ENCODE peak calls at places on chromosome 20, in six cellular contexts. One of them, this sample, is unnamed.

GRCh38 chr20:25296094-25297093 is 48.5 kb downstream of the PYGB start:
- DNase-seq in H7: peak; percentile 76
- DNase-seq in GOT3: no peak
- DNase-seq in germinal center: peak; percentile 56
- DNase-seq in islet precursor cell: no peak
- DNase-seq in hippocampal formation: peak; percentile 43
- DNase-seq in this sample: no peak

GRCh38 chr20:62356143-62356947 is 10.8 kb downstream of the LAMA5 start:
- DNase-seq in H7: no peak
- DNase-seq in GOT3: no peak
- DNase-seq in germinal center: no peak
- DNase-seq in islet precursor cell: no peak
- DNase-seq in hippocampal formation: no peak
- DNase-seq in this sample: no peak

GRCh38 chr20:50224553-50225255 is 34.1 kb downstream of the CEBPB start:
- DNase-seq in H7: peak; percentile 75
- DNase-seq in GOT3: no peak
- DNase-seq in germinal center: no peak
- DNase-seq in islet precursor cell: peak; percentile 56
- DNase-seq in hippocampal formation: no peak
- DNase-seq in this sample: no peak

GRCh38 chr20:36098364-36098763 is 56.2 kb upstream of the EPB41L1 start:
- DNase-seq in H7: no peak
- DNase-seq in GOT3: no peak
- DNase-seq in germinal center: peak; percentile 58
- DNase-seq in islet precursor cell: no peak
- DNase-seq in hippocampal formation: no peak
- DNase-seq in this sample: no peak

GRCh38 chr20:48919882-48920526 is 1.5 kb upstream of the ARFGEF2 start:
- DNase-seq in H7: no peak
- DNase-seq in GOT3: no peak
- DNase-seq in germinal center: no peak
- DNase-seq in islet precursor cell: peak; percentile 76
- DNase-seq in hippocampal formation: no peak
- DNase-seq in this sample: no peak

GRCh38 chr20:51095755-51096509 is 73.0 kb upstream of the KCNG1 start:
- DNase-seq in H7: no peak
- DNase-seq in GOT3: no peak
- DNase-seq in germinal center: no peak
- DNase-seq in islet precursor cell: no peak
- DNase-seq in hippocampal formation: no peak
- DNase-seq in this sample: no peak

GRCh38 chr20:21089421-21089820 is 16.7 kb downstream of the LINC00237 start:
- DNase-seq in H7: no peak
- DNase-seq in GOT3: no peak
- DNase-seq in germinal center: no peak
- DNase-seq in islet precursor cell: no peak
- DNase-seq in hippocampal formation: no peak
- DNase-seq in this sample: no peak

GRCh38 chr20:21554376-21554890 is 40.6 kb upstream of the NKX2-2 start:
- DNase-seq in H7: no peak
- DNase-seq in GOT3: no peak
- DNase-seq in germinal center: no peak
- DNase-seq in islet precursor cell: peak; percentile 2
- DNase-seq in hippocampal formation: no peak
- DNase-seq in this sample: no peak

GRCh38 chr20:38881806-38882440 is 44.3 kb upstream of the FAM83D start:
- DNase-seq in H7: no peak
- DNase-seq in GOT3: no peak
- DNase-seq in germinal center: no peak
- DNase-seq in islet precursor cell: no peak
- DNase-seq in hippocampal formation: no peak
- DNase-seq in this sample: no peak

GRCh38 chr20:19022791-19023448 is 189.5 kb upstream of the SLC24A3 start:
- DNase-seq in H7: no peak
- DNase-seq in GOT3: no peak
- DNase-seq in germinal center: peak; percentile 66
- DNase-seq in islet precursor cell: no peak
- DNase-seq in hippocampal formation: no peak
- DNase-seq in this sample: no peak

GRCh38 chr20:49320460-49320859 is 42.6 kb upstream of the ZNFX1 start:
- DNase-seq in H7: peak; percentile 83
- DNase-seq in GOT3: no peak
- DNase-seq in germinal center: no peak
- DNase-seq in islet precursor cell: peak; percentile 81
- DNase-seq in hippocampal formation: no peak
- DNase-seq in this sample: no peak

GRCh38 chr20:9615766-9616454 is 101.5 kb downstream of the LAMP5 start:
- DNase-seq in H7: no peak
- DNase-seq in GOT3: no peak
- DNase-seq in germinal center: peak; percentile 18
- DNase-seq in islet precursor cell: no peak
- DNase-seq in hippocampal formation: no peak
- DNase-seq in this sample: no peak

GRCh38 chr20:10761786-10762185 is 88.0 kb upstream of the JAG1 start:
- DNase-seq in H7: no peak
- DNase-seq in GOT3: no peak
- DNase-seq in germinal center: no peak
- DNase-seq in islet precursor cell: no peak
- DNase-seq in hippocampal formation: no peak
- DNase-seq in this sample: no peak

GRCh38 chr20:11626551-11626950 is 291.1 kb upstream of the BTBD3 start:
- DNase-seq in H7: no peak
- DNase-seq in GOT3: no peak
- DNase-seq in germinal center: no peak
- DNase-seq in islet precursor cell: no peak
- DNase-seq in hippocampal formation: no peak
- DNase-seq in this sample: no peak

GRCh38 chr20:44326391-44327159 is 10.3 kb upstream of the R3HDML start:
- DNase-seq in H7: peak; percentile 85
- DNase-seq in GOT3: no peak
- DNase-seq in germinal center: no peak
- DNase-seq in islet precursor cell: no peak
- DNase-seq in hippocampal formation: no peak
- DNase-seq in this sample: peak; percentile 59

GRCh38 chr20:46060301-46060881 is 29.4 kb downstream of the NCOA5 start:
- DNase-seq in H7: no peak
- DNase-seq in GOT3: no peak
- DNase-seq in germinal center: peak; percentile 31
- DNase-seq in islet precursor cell: peak; percentile 49
- DNase-seq in hippocampal formation: no peak
- DNase-seq in this sample: no peak

GRCh38 chr20:3454821-3455220 is 16.0 kb upstream of the ATRN start:
- DNase-seq in H7: no peak
- DNase-seq in GOT3: no peak
- DNase-seq in germinal center: no peak
- DNase-seq in islet precursor cell: no peak
- DNase-seq in hippocampal formation: no peak
- DNase-seq in this sample: no peak

GRCh38 chr20:45911486-45912343 is at the start of gene PLTP:
- DNase-seq in H7: peak; percentile 93
- DNase-seq in GOT3: no peak
- DNase-seq in germinal center: no peak
- DNase-seq in islet precursor cell: peak; percentile 91
- DNase-seq in hippocampal formation: peak; percentile 60
- DNase-seq in this sample: peak; percentile 38

GRCh38 chr20:4519530-4519929 is 202.2 kb upstream of the PRND start:
- DNase-seq in H7: peak; percentile 73
- DNase-seq in GOT3: no peak
- DNase-seq in germinal center: peak; percentile 24
- DNase-seq in islet precursor cell: peak; percentile 67
- DNase-seq in hippocampal formation: no peak
- DNase-seq in this sample: no peak

GRCh38 chr20:6590891-6591679 is 176.4 kb upstream of the BMP2 start:
- DNase-seq in H7: no peak
- DNase-seq in GOT3: no peak
- DNase-seq in germinal center: no peak
- DNase-seq in islet precursor cell: peak; percentile 76
- DNase-seq in hippocampal formation: no peak
- DNase-seq in this sample: no peak

This sample was measured in CD8-positive, alpha-beta T cell.